ENCODE peak calls at places on chromosomes 16 and 17, in ten cellular contexts. K is transverse colon, N is ovary, O is GM12878, Z is breast epithelium, G is right lobe of liver, L is K562, T is A549, A is heart left ventricle, P is tibial nerve. Y is an unnamed sample.

GRCh38 chr17:81550830-81551457 is 1.2 kb downstream of the FAAP100 start:
- DNase-seq in K (no peak), N (no peak), O (no peak), Z (no peak), G (peak), L (no peak), T (no peak), A (no peak), P (no peak), Y (no peak)

GRCh38 chr16:28321700-28322411 is 29.5 kb downstream of the SBK1 start:
- DNase-seq in K (peak), N (no peak), O (no peak), Z (no peak), G (peak), L (peak), T (peak), A (no peak), P (no peak), Y (peak)

GRCh38 chr16:89413811-89414585 is 76.4 kb downstream of the ANKRD11 start:
- DNase-seq in K (no peak), N (no peak), O (no peak), Z (no peak), G (peak), L (peak), T (no peak), A (no peak), P (no peak), Y (no peak)

GRCh38 chr16:6105115-6105514 is 1007.5 kb upstream of the EEF2KMT start:
- DNase-seq in K (no peak), N (no peak), O (no peak), Z (no peak), G (no peak), L (no peak), T (no peak), A (no peak), P (no peak), Y (no peak)

GRCh38 chr16:73743665-73744496 is 552.7 kb upstream of the PSMD7 start:
- DNase-seq in K (no peak), N (no peak), O (no peak), Z (no peak), G (no peak), L (no peak), T (peak), A (no peak), P (no peak), Y (no peak)

GRCh38 chr16:12511708-12512107 is 292.0 kb downstream of the CPPED1 start:
- DNase-seq in K (no peak), N (no peak), O (no peak), Z (no peak), G (no peak), L (no peak), T (no peak), A (no peak), P (no peak), Y (no peak)

GRCh38 chr16:60485877-60486489 is 1550.3 kb downstream of the CDH8 start:
- DNase-seq in K (no peak), N (no peak), O (no peak), Z (no peak), G (no peak), L (no peak), T (no peak), A (no peak), P (no peak), Y (no peak)

GRCh38 chr16:85086347-85087291 is 25.7 kb downstream of the CIBAR2 start:
- DNase-seq in K (peak), N (peak), O (no peak), Z (peak), G (peak), L (peak), T (peak), A (peak), P (peak), Y (peak)

GRCh38 chr17:57985675-57985974 is 2.4 kb downstream of the VEZF1 start:
- DNase-seq in K (no peak), N (no peak), O (no peak), Z (no peak), G (no peak), L (no peak), T (peak), A (no peak), P (no peak), Y (no peak)

GRCh38 chr16:4882633-4883285 is 35.5 kb downstream of the UBN1 start:
- DNase-seq in K (no peak), N (no peak), O (no peak), Z (no peak), G (no peak), L (no peak), T (no peak), A (peak), P (peak), Y (no peak)

GRCh38 chr16:75080205-75081029 is 36.2 kb downstream of the LDHD start:
- DNase-seq in K (no peak), N (no peak), O (no peak), Z (no peak), G (no peak), L (no peak), T (no peak), A (no peak), P (no peak), Y (no peak)

GRCh38 chr17:34579017-34579946 is at the start of gene TMEM132E:
- DNase-seq in K (peak), N (peak), O (no peak), Z (peak), G (peak), L (no peak), T (peak), A (peak), P (peak), Y (no peak)

GRCh38 chr17:2707721-2708584 is 3.6 kb downstream of the CLUH start:
- DNase-seq in K (peak), N (no peak), O (no peak), Z (no peak), G (peak), L (peak), T (peak), A (peak), P (no peak), Y (no peak)

GRCh38 chr17:63665527-63666214 is 34.3 kb downstream of the LIMD2 start:
- DNase-seq in K (no peak), N (no peak), O (peak), Z (no peak), G (no peak), L (no peak), T (no peak), A (peak), P (no peak), Y (peak)

GRCh38 chr17:82866521-82867214 is 26.8 kb upstream of the ZNF750 start:
- DNase-seq in K (no peak), N (no peak), O (no peak), Z (no peak), G (no peak), L (no peak), T (no peak), A (no peak), P (no peak), Y (no peak)

GRCh38 chr16:26111900-26112299 is 420.1 kb downstream of the HS3ST4 start:
- DNase-seq in K (no peak), N (no peak), O (no peak), Z (no peak), G (no peak), L (no peak), T (peak), A (no peak), P (no peak), Y (no peak)

GRCh38 chr17:4407216-4407615 is 26.5 kb upstream of the SPNS3 start:
- DNase-seq in K (no peak), N (no peak), O (no peak), Z (peak), G (no peak), L (no peak), T (no peak), A (no peak), P (no peak), Y (no peak)

GRCh38 chr16:89507834-89508590 is at the start of gene SPG7:
- DNase-seq in K (peak), N (peak), O (peak), Z (peak), G (peak), L (peak), T (peak), A (peak), P (peak), Y (peak)

GRCh38 chr16:88941051-88941932 is 35.7 kb downstream of the CBFA2T3 start:
- DNase-seq in K (peak), N (no peak), O (no peak), Z (no peak), G (no peak), L (no peak), T (no peak), A (peak), P (no peak), Y (peak)

GRCh38 chr16:24523569-24523968 is 15.8 kb upstream of the RBBP6 start:
- DNase-seq in K (no peak), N (no peak), O (no peak), Z (no peak), G (no peak), L (peak), T (peak), A (no peak), P (no peak), Y (no peak)

GRCh38 chr16:59327894-59328293 is 593.8 kb upstream of the GOT2 start:
- DNase-seq in K (no peak), N (no peak), O (no peak), Z (no peak), G (no peak), L (no peak), T (no peak), A (no peak), P (no peak), Y (no peak)

GRCh38 chr16:72832640-72833039 is 215.3 kb downstream of the ZFHX3 start:
- DNase-seq in K (peak), N (peak), O (no peak), Z (peak), G (peak), L (peak), T (peak), A (peak), P (peak), Y (peak)

GRCh38 chr17:28270926-28271325 is 48.1 kb upstream of the TMEM97 start:
- DNase-seq in K (no peak), N (no peak), O (no peak), Z (no peak), G (no peak), L (no peak), T (no peak), A (no peak), P (no peak), Y (no peak)

GRCh38 chr17:80795737-80796136 is 195.9 kb upstream of the CHMP6 start:
- DNase-seq in K (no peak), N (peak), O (no peak), Z (no peak), G (peak), L (no peak), T (no peak), A (peak), P (no peak), Y (no peak)

GRCh38 chr17:73650147-73650546 is 5.9 kb upstream of the SDK2 start:
- DNase-seq in K (peak), N (no peak), O (no peak), Z (no peak), G (no peak), L (no peak), T (peak), A (no peak), P (no peak), Y (no peak)

GRCh38 chr17:77086433-77087010 is 54.2 kb upstream of the SEC14L1 start:
- DNase-seq in K (peak), N (peak), O (no peak), Z (peak), G (peak), L (peak), T (peak), A (peak), P (peak), Y (peak)

GRCh38 chr17:55241097-55241496 is 23.7 kb upstream of the HLF start:
- DNase-seq in K (no peak), N (no peak), O (no peak), Z (no peak), G (no peak), L (no peak), T (no peak), A (no peak), P (no peak), Y (no peak)

GRCh38 chr17:81459864-81460263 is 52.7 kb downstream of the ACTG1 start:
- DNase-seq in K (no peak), N (no peak), O (no peak), Z (no peak), G (no peak), L (no peak), T (no peak), A (no peak), P (no peak), Y (no peak)

GRCh38 chr16:78069913-78070312 is 29.5 kb upstream of the WWOX start:
- DNase-seq in K (no peak), N (no peak), O (no peak), Z (no peak), G (no peak), L (no peak), T (no peak), A (no peak), P (no peak), Y (no peak)

GRCh38 chr16:54282202-54282922 is 4.2 kb downstream of the IRX3 start:
- DNase-seq in K (peak), N (no peak), O (no peak), Z (peak), G (peak), L (peak), T (peak), A (peak), P (no peak), Y (peak)

GRCh38 chr17:3026125-3026855 is 37.1 kb downstream of the OR1D5 start:
- DNase-seq in K (no peak), N (no peak), O (no peak), Z (no peak), G (no peak), L (no peak), T (no peak), A (no peak), P (no peak), Y (peak)

GRCh38 chr16:69286941-69287713 is 24.0 kb upstream of the VPS4A start:
- DNase-seq in K (peak), N (peak), O (peak), Z (no peak), G (peak), L (peak), T (peak), A (peak), P (peak), Y (peak)

GRCh38 chr17:45732926-45733505 is 51.1 kb upstream of the CRHR1 start:
- DNase-seq in K (no peak), N (no peak), O (no peak), Z (no peak), G (no peak), L (no peak), T (no peak), A (no peak), P (no peak), Y (no peak)

GRCh38 chr17:65514082-65514481 is 47.4 kb downstream of the AXIN2 start:
- DNase-seq in K (no peak), N (no peak), O (no peak), Z (peak), G (no peak), L (no peak), T (no peak), A (no peak), P (no peak), Y (peak)

GRCh38 chr16:75197522-75198134 is 9.3 kb downstream of the CTRB2 start:
- DNase-seq in K (no peak), N (no peak), O (no peak), Z (no peak), G (no peak), L (no peak), T (peak), A (no peak), P (no peak), Y (no peak)

GRCh38 chr17:17603895-17604225 is 12.4 kb upstream of the PEMT start:
- DNase-seq in K (no peak), N (no peak), O (no peak), Z (no peak), G (no peak), L (no peak), T (no peak), A (no peak), P (no peak), Y (no peak)

GRCh38 chr16:49620158-49620867 is 235.6 kb downstream of the ZNF423 start:
- DNase-seq in K (peak), N (peak), O (no peak), Z (no peak), G (peak), L (peak), T (peak), A (peak), P (peak), Y (no peak)

GRCh38 chr17:46770818-46771600 is 47.5 kb downstream of the WNT3 start:
- DNase-seq in K (peak), N (no peak), O (no peak), Z (no peak), G (peak), L (peak), T (peak), A (peak), P (no peak), Y (no peak)

GRCh38 chr16:10946308-10946707 is 1.9 kb downstream of the CLEC16A start:
- DNase-seq in K (no peak), N (no peak), O (no peak), Z (peak), G (no peak), L (no peak), T (no peak), A (no peak), P (no peak), Y (no peak)
- H3K4me3 ChIP-seq in K (no peak), N (no peak), O (peak), Z (peak), G (no peak), L (no peak), T (no peak), A (no peak), P (peak), Y (no peak)

DNA sequence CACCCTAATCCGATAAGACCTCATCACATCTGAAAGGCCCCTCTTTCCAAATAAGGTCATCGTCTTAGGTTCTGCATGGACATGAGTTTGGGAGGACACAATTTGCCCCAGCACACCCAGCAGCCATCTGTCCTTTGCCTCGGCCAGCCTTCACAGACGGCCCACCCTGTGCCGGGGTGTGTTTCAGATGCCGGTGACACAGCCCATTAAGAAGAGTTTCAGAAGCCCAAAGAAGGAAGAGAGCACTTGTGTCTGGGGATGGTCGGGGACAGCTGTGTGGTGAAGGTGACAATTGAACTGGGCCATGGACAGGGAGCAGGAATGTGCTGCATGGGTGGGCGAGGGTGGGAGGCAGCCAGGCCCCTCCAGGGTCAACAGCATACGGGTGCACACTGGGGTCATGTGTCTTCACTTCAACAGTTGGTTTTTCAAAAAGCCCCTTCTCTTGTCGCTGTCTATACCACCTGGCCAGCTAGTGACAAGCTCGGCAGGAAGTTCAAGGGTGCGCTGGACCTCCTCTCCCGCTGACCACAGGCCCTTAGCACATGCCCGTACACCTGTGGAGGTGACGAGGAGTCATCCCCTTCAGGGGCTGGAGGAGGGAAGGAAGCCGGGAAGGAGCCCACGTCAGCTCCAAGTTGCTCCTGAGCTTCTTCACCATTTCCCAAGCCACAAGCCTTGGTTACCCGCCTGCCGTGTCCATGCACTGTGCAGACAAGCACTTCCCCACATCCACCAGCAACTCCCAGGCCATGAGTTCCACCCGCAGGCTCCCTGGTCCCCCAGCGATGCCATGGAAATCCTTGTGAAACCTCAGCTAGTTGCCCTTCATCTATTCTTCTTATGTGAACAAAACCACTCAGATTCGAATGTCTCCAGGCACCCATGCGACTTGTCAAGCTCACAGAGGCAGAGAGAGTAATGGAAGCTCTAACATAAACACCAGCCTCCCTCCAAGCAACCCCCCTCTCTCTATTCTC is 182.9 kb downstream of the C16orf95 start:
- DNase-seq in K (no peak), N (no peak), O (no peak), Z (no peak), G (no peak), L (no peak), T (no peak), A (no peak), P (no peak), Y (no peak)
- TF ChIP-seq POLR2A in K (no peak), N (no peak), O (no peak), Z (no peak), G (no peak), L (no peak), T (no peak), A (no peak), P (no peak), Y (no peak)

GRCh38 chr16:2082171-2082982 is 34.6 kb downstream of the TSC2 start:
- DNase-seq in K (peak), N (peak), O (no peak), Z (peak), G (peak), L (no peak), T (peak), A (no peak), P (no peak), Y (no peak)
- TF ChIP-seq CTCF in K (peak), N (peak), O (no peak), Z (peak), G (peak), L (no peak), T (no peak), A (peak), P (no peak), Y (no peak)

GRCh38 chr17:19386974-19387920 is at the start of gene MFAP4:
- DNase-seq in K (peak), N (peak), O (no peak), Z (peak), G (peak), L (no peak), T (no peak), A (peak), P (peak), Y (no peak)
- H3K4me3 ChIP-seq in K (peak), N (peak), O (no peak), Z (peak), G (no peak), L (no peak), T (no peak), A (peak), P (peak), Y (peak)

DNA sequence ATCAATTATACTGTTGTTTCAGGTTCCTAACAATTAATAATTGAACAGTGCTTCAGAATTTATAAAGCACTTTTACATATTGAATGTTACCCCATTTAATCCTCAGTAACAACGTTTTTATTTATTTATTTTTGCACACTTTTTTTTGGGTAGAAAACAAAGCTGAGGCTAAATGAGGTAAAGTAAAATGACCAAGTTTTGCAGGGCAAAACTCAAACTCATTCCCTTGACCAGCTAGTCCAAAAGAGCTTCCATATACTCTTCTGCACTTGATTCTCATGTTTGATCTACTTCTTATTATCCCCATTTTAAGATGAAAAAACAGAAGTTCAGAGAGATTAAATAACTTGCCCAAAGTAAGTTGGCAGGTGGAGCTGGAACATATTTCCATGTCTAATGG is 81.1 kb upstream of the NACA2 start:
- DNase-seq in K (no peak), N (no peak), O (no peak), Z (no peak), G (no peak), L (no peak), T (no peak), A (no peak), P (no peak), Y (no peak)
- TF ChIP-seq POLR2A in K (no peak), N (no peak), O (no peak), Z (no peak), G (no peak), L (no peak), T (no peak), A (no peak), P (no peak), Y (no peak)

DNA sequence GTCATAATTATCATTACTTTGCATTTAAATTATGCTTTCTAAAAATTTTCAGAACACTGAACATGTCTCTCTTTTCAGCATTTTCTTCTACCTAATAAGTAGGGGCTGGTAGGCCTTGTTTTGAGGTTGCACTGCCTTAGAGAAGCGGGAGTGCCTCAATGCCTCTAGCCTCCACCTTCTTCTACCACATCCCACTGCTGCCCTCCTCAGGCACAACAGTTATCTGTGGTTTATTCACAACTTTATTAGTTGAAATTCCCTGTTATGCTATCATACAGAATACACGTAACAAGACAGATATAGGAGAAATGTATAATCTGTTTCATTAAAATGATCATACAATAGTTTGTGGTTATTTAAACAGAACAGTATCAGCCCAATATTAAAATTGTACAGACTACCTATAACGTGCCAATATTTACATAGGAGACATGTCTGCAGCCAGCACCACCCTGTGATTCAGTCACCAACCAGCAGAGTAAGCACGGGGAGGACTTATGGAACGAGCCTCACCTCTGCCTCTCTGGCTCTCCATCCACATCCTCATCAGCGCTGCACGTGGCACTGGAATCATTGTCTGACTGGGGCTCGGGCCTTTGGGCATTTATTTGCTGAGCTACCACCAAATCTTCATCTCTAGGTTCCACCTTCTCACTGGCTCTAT is 101.2 kb downstream of the TTC19 start:
- DNase-seq in K (no peak), N (no peak), O (no peak), Z (no peak), G (no peak), L (no peak), T (no peak), A (no peak), P (no peak), Y (no peak)
- TF ChIP-seq CTCF in K (no peak), N (no peak), O (no peak), Z (no peak), G (peak), L (no peak), T (no peak), A (no peak), P (no peak), Y (no peak)

Y was measured in Peyer's patch.